ENCODE peak calls at places on chromosome 9, in four cellular contexts. I is naive B cell, M is DMS79 treated with DMSO at 0.1 percent for 48 hours, C is H1. B is an unnamed sample.

GRCh38 chr9:116168231-116168630 is 14.6 kb downstream of the PAPPA start:
- DNase-seq in I (no peak), M (no peak), C (no peak), B (no peak)

GRCh38 chr9:107639426-107639825 is 149.9 kb upstream of the KLF4 start:
- DNase-seq in I (no peak), M (no peak), C (no peak), B (no peak)

GRCh38 chr9:96378187-96378586 is 5.3 kb downstream of the SLC35D2 start:
- DNase-seq in I (no peak), M (no peak), C (no peak), B (no peak)

GRCh38 chr9:93139365-93140182 is 5.5 kb upstream of the NINJ1 start:
- DNase-seq in I (no peak), M (no peak), C (no peak), B (no peak)

GRCh38 chr9:89507626-89508025 is 9.7 kb upstream of the SEMA4D start:
- DNase-seq in I (peak; percentile 70), M (no peak), C (no peak), B (no peak)

GRCh38 chr9:133367778-133368177 is 8.1 kb downstream of the SURF4 start:
- DNase-seq in I (no peak), M (no peak), C (no peak), B (no peak)

GRCh38 chr9:2800385-2801179 is 43.3 kb downstream of the PUM3 start:
- DNase-seq in I (no peak), M (no peak), C (no peak), B (no peak)

GRCh38 chr9:78235296-78235770 is 542 bp upstream of the CEP78 start:
- DNase-seq in I (no peak), M (no peak), C (no peak), B (no peak)

GRCh38 chr9:128022886-128023285 is 42.1 kb upstream of the EEIG1 start:
- DNase-seq in I (no peak), M (no peak), C (no peak), B (no peak)

GRCh38 chr9:98321269-98321668 is 65.8 kb upstream of the TBC1D2 start:
- DNase-seq in I (no peak), M (no peak), C (no peak), B (no peak)

GRCh38 chr9:138020120-138020794 is 142.7 kb downstream of the CACNA1B start:
- DNase-seq in I (no peak), M (no peak), C (peak; percentile 43), B (no peak)

GRCh38 chr9:5633243-5633642 is 4.3 kb downstream of the RIC1 start:
- DNase-seq in I (no peak), M (no peak), C (no peak), B (no peak)

GRCh38 chr9:20382460-20383071 is 239.7 kb downstream of the MLLT3 start:
- DNase-seq in I (no peak), M (no peak), C (no peak), B (no peak)

GRCh38 chr9:86407022-86407421 is 52.8 kb upstream of the TUT7 start:
- DNase-seq in I (no peak), M (no peak), C (no peak), B (no peak)

GRCh38 chr9:34256987-34257585 is 72.0 kb downstream of the KIF24 start:
- DNase-seq in I (no peak), M (no peak), C (no peak), B (no peak)